ENCODE peak calls at places on chromosome X, in six cellular contexts. V, W, E, C, X and Y are unnamed samples.

GRCh38 chrX:38538134-38538533 is 23.2 kb upstream of the TSPAN7 start:
- DNase-seq in X (no peak), W (no peak), C (no peak), V (no peak), E (no peak), Y (no peak)

GRCh38 chrX:123336666-123337065 is 152.6 kb downstream of the GRIA3 start:
- DNase-seq in C (peak), X (no peak), W (no peak), E (no peak), V (no peak), Y (no peak)

GRCh38 chrX:1472975-1473374 is 20.3 kb upstream of the ASMTL start:
- DNase-seq in X (no peak), V (no peak), E (no peak), C (no peak), W (peak), Y (no peak)

GRCh38 chrX:54413753-54414152 is 26.5 kb upstream of the TSR2 start:
- DNase-seq in X (no peak), V (no peak), W (no peak), E (no peak), C (no peak), Y (no peak)

GRCh38 chrX:27445438-27445837 is 17.7 kb downstream of the PPP4R3C start:
- DNase-seq in X (no peak), W (no peak), C (no peak), V (no peak), E (no peak), Y (no peak)

GRCh38 chrX:56232221-56233082 is at the start of gene KLF8:
- DNase-seq in E (peak), V (peak), W (peak), X (peak), C (no peak), Y (peak)

GRCh38 chrX:154056739-154057367 is 37.2 kb upstream of the IRAK1 start:
- DNase-seq in W (no peak), V (no peak), C (no peak), E (no peak), X (no peak), Y (peak)

GRCh38 chrX:118627084-118627758 is 100.2 kb upstream of the IL13RA1 start:
- DNase-seq in X (no peak), V (no peak), C (peak), E (no peak), W (no peak), Y (no peak)

GRCh38 chrX:46703980-46704379 is 54.9 kb downstream of the SLC9A7 start:
- DNase-seq in V (no peak), C (peak), E (no peak), W (no peak), X (no peak), Y (no peak)

GRCh38 chrX:66162331-66162822 is 1.7 kb upstream of the HEPH start:
- DNase-seq in E (no peak), X (no peak), V (no peak), W (no peak), C (no peak), Y (no peak)

GRCh38 chrX:139112432-139112831 is 400.9 kb upstream of the FGF13 start:
- DNase-seq in V (no peak), X (no peak), E (no peak), W (peak), C (peak), Y (no peak)

GRCh38 chrX:104105863-104106262 is 6.5 kb upstream of the ZCCHC18 start:
- DNase-seq in X (peak), C (no peak), V (no peak), E (no peak), W (peak), Y (no peak)

GRCh38 chrX:10199212-10199611 is 42.4 kb downstream of the CLCN4 start:
- DNase-seq in C (peak), V (peak), X (peak), E (peak), W (peak), Y (no peak)

GRCh38 chrX:10166731-10167149 is 10.0 kb downstream of the CLCN4 start:
- DNase-seq in E (no peak), X (no peak), C (no peak), W (no peak), V (peak), Y (no peak)

GRCh38 chrX:16882188-16882587 is 12.0 kb upstream of the RBBP7 start:
- DNase-seq in W (peak), E (no peak), V (peak), X (peak), C (peak), Y (peak)

GRCh38 chrX:41384041-41384705 is 50.2 kb downstream of the DDX3X start:
- DNase-seq in V (no peak), E (peak), X (peak), W (peak), C (peak), Y (peak)

GRCh38 chrX:105297041-105297440 is 76.5 kb upstream of the TEX13A start:
- DNase-seq in C (no peak), X (no peak), V (no peak), E (no peak), W (no peak), Y (no peak)

GRCh38 chrX:117973175-117974075 is 143.2 kb downstream of the KLHL13 start:
- DNase-seq in C (no peak), X (no peak), W (no peak), V (no peak), E (no peak), Y (no peak)

GRCh38 chrX:154840856-154841255 is 6.4 kb upstream of the SMIM9 start:
- DNase-seq in E (no peak), C (peak), W (no peak), X (no peak), V (peak), Y (no peak)

GRCh38 chrX:55142206-55142918 is 53.5 kb downstream of the PAGE2 start:
- DNase-seq in C (no peak), V (no peak), W (no peak), E (no peak), X (no peak), Y (no peak)

GRCh38 chrX:152418025-152418424 is 33.1 kb downstream of the GABRA3 start:
- DNase-seq in X (no peak), V (no peak), W (no peak), E (no peak), C (no peak), Y (no peak)

GRCh38 chrX:45472968-45473367 is 272.3 kb upstream of the DIPK2B start:
- DNase-seq in V (no peak), E (no peak), W (no peak), X (no peak), C (peak), Y (no peak)

GRCh38 chrX:42109428-42109827 is 186.1 kb upstream of the CASK start:
- DNase-seq in W (no peak), V (no peak), E (no peak), X (no peak), C (no peak), Y (no peak)

GRCh38 chrX:110228453-110228852 is 89.4 kb downstream of the AMMECR1 start:
- DNase-seq in V (no peak), C (no peak), X (no peak), W (no peak), E (no peak), Y (no peak)

GRCh38 chrX:153635788-153636668 is 11.0 kb upstream of the DUSP9 start:
- DNase-seq in X (no peak), W (no peak), V (peak), C (no peak), E (no peak), Y (no peak)

GRCh38 chrX:323721-324628 is 5.4 kb upstream of the GTPBP6 start:
- DNase-seq in X (peak), C (peak), E (no peak), W (no peak), V (no peak), Y (peak)